ENCODE peak calls at places on chromosomes 5 and 9, in ten cellular contexts. One of them, this sample, is unnamed.

GRCh38 chr9:35110327-35110758 is 5.3 kb downstream of the ATOSB start:
- DNase-seq in T1000: no peak
- DNase-seq in body of pancreas: peak; percentile 71
- DNase-seq in GM10248: no peak
- DNase-seq in colonic mucosa: no peak
- DNase-seq in HTR-8/SVneo: no peak
- DNase-seq in HFF-Myc: no peak
- DNase-seq in activated CD4-positive, alpha-beta T cell treated with anti-CD3 and anti-CD28 coated beads, Interleukin-2, amount 50 U/mL, for 1 hour: no peak
- DNase-seq in putamen: peak; percentile 68
- DNase-seq in EL: peak; percentile 67
- DNase-seq in this sample: no peak

GRCh38 chr5:148826082-148826971 is at the start of gene ADRB2:
- DNase-seq in T1000: peak; percentile 89
- DNase-seq in body of pancreas: peak; percentile 91
- DNase-seq in GM10248: peak; percentile 85
- DNase-seq in colonic mucosa: peak; percentile 95
- DNase-seq in HTR-8/SVneo: peak; percentile 83
- DNase-seq in HFF-Myc: peak; percentile 79
- DNase-seq in activated CD4-positive, alpha-beta T cell treated with anti-CD3 and anti-CD28 coated beads, Interleukin-2, amount 50 U/mL, for 1 hour: peak; percentile 81
- DNase-seq in putamen: peak; percentile 87
- DNase-seq in EL: peak; percentile 96
- DNase-seq in this sample: peak; percentile 86

GRCh38 chr9:128249914-128250838 is 25.6 kb downstream of the GOLGA2 start:
- DNase-seq in T1000: peak; percentile 74
- DNase-seq in body of pancreas: peak; percentile 96
- DNase-seq in GM10248: peak; percentile 99
- DNase-seq in colonic mucosa: peak; percentile 100
- DNase-seq in HTR-8/SVneo: no peak
- DNase-seq in HFF-Myc: no peak
- DNase-seq in activated CD4-positive, alpha-beta T cell treated with anti-CD3 and anti-CD28 coated beads, Interleukin-2, amount 50 U/mL, for 1 hour: peak; percentile 98
- DNase-seq in putamen: peak; percentile 35
- DNase-seq in EL: peak; percentile 55
- DNase-seq in this sample: peak; percentile 99

GRCh38 chr9:655875-656274 is 185.6 kb upstream of the DMRT1 start:
- DNase-seq in T1000: no peak
- DNase-seq in body of pancreas: peak; percentile 88
- DNase-seq in GM10248: no peak
- DNase-seq in colonic mucosa: no peak
- DNase-seq in HTR-8/SVneo: no peak
- DNase-seq in HFF-Myc: no peak
- DNase-seq in activated CD4-positive, alpha-beta T cell treated with anti-CD3 and anti-CD28 coated beads, Interleukin-2, amount 50 U/mL, for 1 hour: no peak
- DNase-seq in putamen: no peak
- DNase-seq in EL: no peak
- DNase-seq in this sample: no peak

GRCh38 chr5:132008961-132009680 is 2.3 kb downstream of the ACSL6 start:
- DNase-seq in T1000: no peak
- DNase-seq in body of pancreas: peak; percentile 60
- DNase-seq in GM10248: no peak
- DNase-seq in colonic mucosa: no peak
- DNase-seq in HTR-8/SVneo: no peak
- DNase-seq in HFF-Myc: no peak
- DNase-seq in activated CD4-positive, alpha-beta T cell treated with anti-CD3 and anti-CD28 coated beads, Interleukin-2, amount 50 U/mL, for 1 hour: no peak
- DNase-seq in putamen: no peak
- DNase-seq in EL: no peak
- DNase-seq in this sample: no peak

GRCh38 chr9:23621924-23622323 is 204.1 kb downstream of the ELAVL2 start:
- DNase-seq in T1000: no peak
- DNase-seq in body of pancreas: no peak
- DNase-seq in GM10248: no peak
- DNase-seq in colonic mucosa: no peak
- DNase-seq in HTR-8/SVneo: no peak
- DNase-seq in HFF-Myc: no peak
- DNase-seq in activated CD4-positive, alpha-beta T cell treated with anti-CD3 and anti-CD28 coated beads, Interleukin-2, amount 50 U/mL, for 1 hour: no peak
- DNase-seq in putamen: no peak
- DNase-seq in EL: no peak
- DNase-seq in this sample: no peak

GRCh38 chr5:133611357-133612020 is 852 bp downstream of the FSTL4 start:
- DNase-seq in T1000: no peak
- DNase-seq in body of pancreas: no peak
- DNase-seq in GM10248: no peak
- DNase-seq in colonic mucosa: no peak
- DNase-seq in HTR-8/SVneo: no peak
- DNase-seq in HFF-Myc: no peak
- DNase-seq in activated CD4-positive, alpha-beta T cell treated with anti-CD3 and anti-CD28 coated beads, Interleukin-2, amount 50 U/mL, for 1 hour: no peak
- DNase-seq in putamen: no peak
- DNase-seq in EL: no peak
- DNase-seq in this sample: no peak

GRCh38 chr9:125608488-125609224 is 98.4 kb downstream of the MAPKAP1 start:
- DNase-seq in T1000: no peak
- DNase-seq in body of pancreas: no peak
- DNase-seq in GM10248: no peak
- DNase-seq in colonic mucosa: no peak
- DNase-seq in HTR-8/SVneo: no peak
- DNase-seq in HFF-Myc: no peak
- DNase-seq in activated CD4-positive, alpha-beta T cell treated with anti-CD3 and anti-CD28 coated beads, Interleukin-2, amount 50 U/mL, for 1 hour: no peak
- DNase-seq in putamen: no peak
- DNase-seq in EL: no peak
- DNase-seq in this sample: no peak

GRCh38 chr5:42951847-42952411 is 88.2 kb downstream of the ANXA2R start:
- DNase-seq in T1000: no peak
- DNase-seq in body of pancreas: no peak
- DNase-seq in GM10248: peak; percentile 59
- DNase-seq in colonic mucosa: peak; percentile 37
- DNase-seq in HTR-8/SVneo: no peak
- DNase-seq in HFF-Myc: no peak
- DNase-seq in activated CD4-positive, alpha-beta T cell treated with anti-CD3 and anti-CD28 coated beads, Interleukin-2, amount 50 U/mL, for 1 hour: peak; percentile 56
- DNase-seq in putamen: no peak
- DNase-seq in EL: peak; percentile 14
- DNase-seq in this sample: peak; percentile 41

GRCh38 chr9:123725389-123725788 is 204.5 kb downstream of the DENND1A start:
- DNase-seq in T1000: no peak
- DNase-seq in body of pancreas: no peak
- DNase-seq in GM10248: no peak
- DNase-seq in colonic mucosa: no peak
- DNase-seq in HTR-8/SVneo: no peak
- DNase-seq in HFF-Myc: no peak
- DNase-seq in activated CD4-positive, alpha-beta T cell treated with anti-CD3 and anti-CD28 coated beads, Interleukin-2, amount 50 U/mL, for 1 hour: no peak
- DNase-seq in putamen: peak; percentile 53
- DNase-seq in EL: no peak
- DNase-seq in this sample: no peak

GRCh38 chr5:139847091-139847490 is 51.5 kb downstream of the PSD2 start:
- DNase-seq in T1000: no peak
- DNase-seq in body of pancreas: no peak
- DNase-seq in GM10248: no peak
- DNase-seq in colonic mucosa: no peak
- DNase-seq in HTR-8/SVneo: no peak
- DNase-seq in HFF-Myc: no peak
- DNase-seq in activated CD4-positive, alpha-beta T cell treated with anti-CD3 and anti-CD28 coated beads, Interleukin-2, amount 50 U/mL, for 1 hour: no peak
- DNase-seq in putamen: no peak
- DNase-seq in EL: no peak
- DNase-seq in this sample: no peak

GRCh38 chr5:128193676-128194390 is 110.3 kb downstream of the SLC12A2 start:
- DNase-seq in T1000: no peak
- DNase-seq in body of pancreas: no peak
- DNase-seq in GM10248: no peak
- DNase-seq in colonic mucosa: no peak
- DNase-seq in HTR-8/SVneo: no peak
- DNase-seq in HFF-Myc: no peak
- DNase-seq in activated CD4-positive, alpha-beta T cell treated with anti-CD3 and anti-CD28 coated beads, Interleukin-2, amount 50 U/mL, for 1 hour: no peak
- DNase-seq in putamen: no peak
- DNase-seq in EL: no peak
- DNase-seq in this sample: no peak

GRCh38 chr5:170429014-170429413 is 39.8 kb upstream of the KCNMB1 start:
- DNase-seq in T1000: no peak
- DNase-seq in body of pancreas: no peak
- DNase-seq in GM10248: no peak
- DNase-seq in colonic mucosa: no peak
- DNase-seq in HTR-8/SVneo: peak; percentile 29
- DNase-seq in HFF-Myc: no peak
- DNase-seq in activated CD4-positive, alpha-beta T cell treated with anti-CD3 and anti-CD28 coated beads, Interleukin-2, amount 50 U/mL, for 1 hour: no peak
- DNase-seq in putamen: no peak
- DNase-seq in EL: peak; percentile 34
- DNase-seq in this sample: no peak

GRCh38 chr9:120801441-120801840 is 8.2 kb upstream of the FBXW2 start:
- DNase-seq in T1000: no peak
- DNase-seq in body of pancreas: no peak
- DNase-seq in GM10248: no peak
- DNase-seq in colonic mucosa: no peak
- DNase-seq in HTR-8/SVneo: no peak
- DNase-seq in HFF-Myc: no peak
- DNase-seq in activated CD4-positive, alpha-beta T cell treated with anti-CD3 and anti-CD28 coated beads, Interleukin-2, amount 50 U/mL, for 1 hour: no peak
- DNase-seq in putamen: no peak
- DNase-seq in EL: no peak
- DNase-seq in this sample: no peak

GRCh38 chr9:114386886-114387677 is 700 bp downstream of the AKNA start:
- DNase-seq in T1000: no peak
- DNase-seq in body of pancreas: no peak
- DNase-seq in GM10248: no peak
- DNase-seq in colonic mucosa: peak; percentile 76
- DNase-seq in HTR-8/SVneo: no peak
- DNase-seq in HFF-Myc: no peak
- DNase-seq in activated CD4-positive, alpha-beta T cell treated with anti-CD3 and anti-CD28 coated beads, Interleukin-2, amount 50 U/mL, for 1 hour: no peak
- DNase-seq in putamen: no peak
- DNase-seq in EL: peak; percentile 38
- DNase-seq in this sample: peak; percentile 41

GRCh38 chr9:112334319-112334828 is 955 bp upstream of the PTBP3 start:
- DNase-seq in T1000: no peak
- DNase-seq in body of pancreas: no peak
- DNase-seq in GM10248: peak; percentile 45
- DNase-seq in colonic mucosa: peak; percentile 57
- DNase-seq in HTR-8/SVneo: no peak
- DNase-seq in HFF-Myc: no peak
- DNase-seq in activated CD4-positive, alpha-beta T cell treated with anti-CD3 and anti-CD28 coated beads, Interleukin-2, amount 50 U/mL, for 1 hour: peak; percentile 45
- DNase-seq in putamen: peak; percentile 34
- DNase-seq in EL: peak; percentile 51
- DNase-seq in this sample: peak; percentile 12

GRCh38 chr5:107505763-107506534 is 164.8 kb downstream of the EFNA5 start:
- DNase-seq in T1000: no peak
- DNase-seq in body of pancreas: no peak
- DNase-seq in GM10248: no peak
- DNase-seq in colonic mucosa: peak; percentile 21
- DNase-seq in HTR-8/SVneo: no peak
- DNase-seq in HFF-Myc: no peak
- DNase-seq in activated CD4-positive, alpha-beta T cell treated with anti-CD3 and anti-CD28 coated beads, Interleukin-2, amount 50 U/mL, for 1 hour: no peak
- DNase-seq in putamen: no peak
- DNase-seq in EL: no peak
- DNase-seq in this sample: no peak

GRCh38 chr5:142235050-142235797 is 89.6 kb downstream of the SPRY4 start:
- DNase-seq in T1000: no peak
- DNase-seq in body of pancreas: no peak
- DNase-seq in GM10248: no peak
- DNase-seq in colonic mucosa: no peak
- DNase-seq in HTR-8/SVneo: no peak
- DNase-seq in HFF-Myc: no peak
- DNase-seq in activated CD4-positive, alpha-beta T cell treated with anti-CD3 and anti-CD28 coated beads, Interleukin-2, amount 50 U/mL, for 1 hour: no peak
- DNase-seq in putamen: no peak
- DNase-seq in EL: no peak
- DNase-seq in this sample: no peak

GRCh38 chr9:130266236-130267098 is 907 bp downstream of the HMCN2 start:
- DNase-seq in T1000: no peak
- DNase-seq in body of pancreas: no peak
- DNase-seq in GM10248: peak; percentile 11
- DNase-seq in colonic mucosa: no peak
- DNase-seq in HTR-8/SVneo: no peak
- DNase-seq in HFF-Myc: no peak
- DNase-seq in activated CD4-positive, alpha-beta T cell treated with anti-CD3 and anti-CD28 coated beads, Interleukin-2, amount 50 U/mL, for 1 hour: no peak
- DNase-seq in putamen: no peak
- DNase-seq in EL: no peak
- DNase-seq in this sample: no peak

GRCh38 chr5:143985832-143986485 is 174.0 kb downstream of the HMHB1 start:
- DNase-seq in T1000: no peak
- DNase-seq in body of pancreas: no peak
- DNase-seq in GM10248: no peak
- DNase-seq in colonic mucosa: peak; percentile 29
- DNase-seq in HTR-8/SVneo: peak; percentile 24
- DNase-seq in HFF-Myc: no peak
- DNase-seq in activated CD4-positive, alpha-beta T cell treated with anti-CD3 and anti-CD28 coated beads, Interleukin-2, amount 50 U/mL, for 1 hour: no peak
- DNase-seq in putamen: no peak
- DNase-seq in EL: peak; percentile 90
- DNase-seq in this sample: no peak

GRCh38 chr5:33891731-33892418 is at the start of gene ADAMTS12:
- DNase-seq in T1000: peak; percentile 50
- DNase-seq in body of pancreas: peak; percentile 15
- DNase-seq in GM10248: peak; percentile 38
- DNase-seq in colonic mucosa: peak; percentile 23
- DNase-seq in HTR-8/SVneo: peak; percentile 78
- DNase-seq in HFF-Myc: no peak
- DNase-seq in activated CD4-positive, alpha-beta T cell treated with anti-CD3 and anti-CD28 coated beads, Interleukin-2, amount 50 U/mL, for 1 hour: no peak
- DNase-seq in putamen: no peak
- DNase-seq in EL: peak; percentile 91
- DNase-seq in this sample: no peak

GRCh38 chr5:75916144-75916543 is 167.0 kb upstream of the SV2C start:
- DNase-seq in T1000: no peak
- DNase-seq in body of pancreas: no peak
- DNase-seq in GM10248: no peak
- DNase-seq in colonic mucosa: no peak
- DNase-seq in HTR-8/SVneo: no peak
- DNase-seq in HFF-Myc: no peak
- DNase-seq in activated CD4-positive, alpha-beta T cell treated with anti-CD3 and anti-CD28 coated beads, Interleukin-2, amount 50 U/mL, for 1 hour: no peak
- DNase-seq in putamen: no peak
- DNase-seq in EL: no peak
- DNase-seq in this sample: no peak

GRCh38 chr9:115946530-115946929 is 207.1 kb upstream of the PAPPA start:
- DNase-seq in T1000: no peak
- DNase-seq in body of pancreas: peak; percentile 10
- DNase-seq in GM10248: no peak
- DNase-seq in colonic mucosa: no peak
- DNase-seq in HTR-8/SVneo: no peak
- DNase-seq in HFF-Myc: no peak
- DNase-seq in activated CD4-positive, alpha-beta T cell treated with anti-CD3 and anti-CD28 coated beads, Interleukin-2, amount 50 U/mL, for 1 hour: no peak
- DNase-seq in putamen: no peak
- DNase-seq in EL: no peak
- DNase-seq in this sample: no peak

GRCh38 chr9:77933976-77934375 is 97.6 kb downstream of the GNAQ start:
- DNase-seq in T1000: no peak
- DNase-seq in body of pancreas: no peak
- DNase-seq in GM10248: no peak
- DNase-seq in colonic mucosa: no peak
- DNase-seq in HTR-8/SVneo: no peak
- DNase-seq in HFF-Myc: no peak
- DNase-seq in activated CD4-positive, alpha-beta T cell treated with anti-CD3 and anti-CD28 coated beads, Interleukin-2, amount 50 U/mL, for 1 hour: no peak
- DNase-seq in putamen: no peak
- DNase-seq in EL: no peak
- DNase-seq in this sample: no peak

GRCh38 chr9:130346431-130346830 is 80.9 kb downstream of the HMCN2 start:
- DNase-seq in T1000: no peak
- DNase-seq in body of pancreas: no peak
- DNase-seq in GM10248: no peak
- DNase-seq in colonic mucosa: no peak
- DNase-seq in HTR-8/SVneo: no peak
- DNase-seq in HFF-Myc: no peak
- DNase-seq in activated CD4-positive, alpha-beta T cell treated with anti-CD3 and anti-CD28 coated beads, Interleukin-2, amount 50 U/mL, for 1 hour: no peak
- DNase-seq in putamen: no peak
- DNase-seq in EL: no peak
- DNase-seq in this sample: no peak

GRCh38 chr5:169467382-169467781 is 116.2 kb upstream of the SPDL1 start:
- DNase-seq in T1000: no peak
- DNase-seq in body of pancreas: no peak
- DNase-seq in GM10248: no peak
- DNase-seq in colonic mucosa: no peak
- DNase-seq in HTR-8/SVneo: no peak
- DNase-seq in HFF-Myc: no peak
- DNase-seq in activated CD4-positive, alpha-beta T cell treated with anti-CD3 and anti-CD28 coated beads, Interleukin-2, amount 50 U/mL, for 1 hour: no peak
- DNase-seq in putamen: no peak
- DNase-seq in EL: no peak
- DNase-seq in this sample: no peak

GRCh38 chr9:77158772-77159513 is 18.4 kb upstream of the VPS13A start:
- DNase-seq in T1000: no peak
- DNase-seq in body of pancreas: no peak
- DNase-seq in GM10248: no peak
- DNase-seq in colonic mucosa: no peak
- DNase-seq in HTR-8/SVneo: peak; percentile 50
- DNase-seq in HFF-Myc: no peak
- DNase-seq in activated CD4-positive, alpha-beta T cell treated with anti-CD3 and anti-CD28 coated beads, Interleukin-2, amount 50 U/mL, for 1 hour: no peak
- DNase-seq in putamen: no peak
- DNase-seq in EL: peak; percentile 70
- DNase-seq in this sample: no peak

GRCh38 chr5:34026089-34026761 is 16.8 kb downstream of the C1QTNF3 start:
- DNase-seq in T1000: no peak
- DNase-seq in body of pancreas: peak; percentile 68
- DNase-seq in GM10248: no peak
- DNase-seq in colonic mucosa: no peak
- DNase-seq in HTR-8/SVneo: no peak
- DNase-seq in HFF-Myc: no peak
- DNase-seq in activated CD4-positive, alpha-beta T cell treated with anti-CD3 and anti-CD28 coated beads, Interleukin-2, amount 50 U/mL, for 1 hour: no peak
- DNase-seq in putamen: no peak
- DNase-seq in EL: no peak
- DNase-seq in this sample: no peak

This sample was measured in CD8-positive, alpha-beta T cell.